ENCODE peak calls at places on chromosomes 2 and 18, in five cellular contexts. Z is IMR-90, U is A549, N is K562, L is GM12878. C is an unnamed sample.
A peak's percentile ranks its signal among the peaks of the same experiment; 100 is the strongest.

GRCh38 chr2:689877-690510 is 12.8 kb upstream of the TMEM18 start:
- DNase-seq in Z (no peak), U (no peak), N (no peak), L (no peak), C (peak; percentile 55)

GRCh38 chr2:149490296-149490695 is 97.3 kb downstream of the MMADHC start:
- DNase-seq in Z (no peak), U (no peak), N (no peak), L (no peak), C (peak; percentile 37)

GRCh38 chr18:48405108-48405507 is 4.1 kb downstream of the ZBTB7C start:
- DNase-seq in Z (peak; percentile 22), U (no peak), N (no peak), L (no peak), C (peak; percentile 33)

GRCh38 chr2:32363588-32363987 is 6.8 kb downstream of the BIRC6 start:
- DNase-seq in Z (no peak), U (no peak), N (no peak), L (no peak), C (no peak)

GRCh38 chr2:230575640-230576324 is 136.9 kb upstream of the CAB39 start:
- DNase-seq in Z (no peak), U (no peak), N (peak; percentile 72), L (no peak), C (no peak)

GRCh38 chr2:177165103-177165583 is 47.5 kb upstream of the HNRNPA3 start:
- DNase-seq in Z (peak; percentile 45), U (no peak), N (no peak), L (peak; percentile 38), C (no peak)

GRCh38 chr2:160737247-160737646 is 243.6 kb upstream of the RBMS1 start:
- DNase-seq in Z (no peak), U (no peak), N (no peak), L (no peak), C (no peak)

GRCh38 chr18:70183441-70183840 is 22.0 kb downstream of the RTTN start:
- DNase-seq in Z (no peak), U (no peak), N (no peak), L (no peak), C (no peak)

GRCh38 chr2:45649457-45649854 is 2.0 kb upstream of the PRKCE start:
- DNase-seq in Z (peak; percentile 13), U (no peak), N (no peak), L (no peak), C (peak; percentile 60)

GRCh38 chr2:64937341-64938230 is 51.6 kb upstream of the SLC1A4 start:
- DNase-seq in Z (no peak), U (no peak), N (no peak), L (peak; percentile 77), C (no peak)

GRCh38 chr2:23525137-23525765 is 140.3 kb downstream of the KLHL29 start:
- DNase-seq in Z (no peak), U (no peak), N (no peak), L (no peak), C (no peak)

GRCh38 chr18:4510709-4511108 is 55.6 kb upstream of the DLGAP1 start:
- DNase-seq in Z (no peak), U (no peak), N (no peak), L (no peak), C (peak; percentile 10)

GRCh38 chr2:8581601-8582041 is 100.2 kb upstream of the ID2 start:
- DNase-seq in Z (no peak), U (no peak), N (no peak), L (no peak), C (no peak)

GRCh38 chr2:55936351-55936750 is 12.8 kb upstream of the EFEMP1 start:
- DNase-seq in Z (peak; percentile 73), U (no peak), N (no peak), L (no peak), C (no peak)
- TF ChIP-seq RFX5 in Z (no peak), U (no peak), N (no peak), L (no peak), C (no peak)

DNA sequence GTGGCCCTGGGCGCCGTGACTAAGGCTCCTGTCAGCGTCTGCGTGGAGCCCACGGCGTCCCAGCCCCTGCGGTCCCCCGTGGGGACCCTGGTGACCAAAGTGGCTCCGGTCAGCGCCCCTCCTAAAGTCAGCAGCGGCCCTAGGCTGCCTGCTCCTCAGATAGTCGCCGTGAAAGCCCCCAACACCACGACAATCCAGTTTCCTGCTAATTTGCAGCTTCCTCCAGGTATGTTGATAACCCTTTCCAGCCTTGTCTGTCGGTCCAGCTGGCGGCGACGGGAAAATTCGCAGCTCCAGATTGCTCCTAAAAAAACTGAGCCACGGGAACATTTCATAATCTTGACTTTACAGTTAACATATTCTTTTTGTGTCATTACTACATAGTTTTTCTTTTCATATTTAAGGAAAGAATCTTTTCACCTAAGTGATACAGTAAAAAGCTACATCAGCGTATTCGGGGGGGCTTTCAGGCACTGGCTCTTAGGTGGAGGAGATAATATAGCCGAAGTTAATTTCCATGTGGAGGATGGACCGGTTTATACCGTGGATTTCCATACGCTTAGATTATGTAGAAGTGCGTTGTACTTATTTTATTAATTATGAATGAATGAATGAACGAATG is 917 bp downstream of the TAF4B start:
- DNase-seq in Z (no peak), U (no peak), N (no peak), L (no peak), C (no peak)
- TF ChIP-seq RCOR1 in Z (no peak), U (no peak), N (no peak), L (no peak), C (no peak)

DNA sequence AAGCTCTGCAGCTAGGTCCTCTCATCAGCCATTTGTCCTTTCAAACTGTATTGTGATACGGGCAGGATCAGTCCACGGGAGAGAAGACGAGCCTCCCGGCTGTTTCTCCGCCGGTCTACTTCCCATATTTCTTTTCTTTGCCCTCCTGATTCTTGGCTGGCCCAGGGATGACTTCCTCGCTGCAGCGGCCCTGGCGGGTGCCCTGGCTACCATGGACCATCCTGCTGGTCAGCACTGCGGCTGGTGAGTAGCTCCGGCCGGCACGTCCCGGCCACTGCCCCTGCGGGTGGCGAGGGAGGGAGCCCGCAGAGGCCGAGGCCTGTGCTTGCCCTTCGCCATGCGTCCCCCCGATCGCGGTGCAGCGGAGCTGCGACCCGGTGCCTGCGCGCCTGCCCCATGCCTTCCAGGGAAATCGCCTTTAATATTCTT is 1.2 kb downstream of the BMPR2 start:
- DNase-seq in Z (peak; percentile 30), U (no peak), N (peak; percentile 17), L (no peak), C (peak; percentile 65)
- TF ChIP-seq RFX5 in Z (no peak), U (no peak), N (no peak), L (no peak), C (no peak)

GRCh38 chr2:173760553-173760952 is 204.6 kb downstream of the SP3 start:
- DNase-seq in Z (peak; percentile 41), U (no peak), N (no peak), L (no peak), C (no peak)
- TF ChIP-seq RCOR1 in Z (no peak), U (no peak), N (no peak), L (no peak), C (no peak)

GRCh38 chr18:55054591-55054990 is 95.3 kb upstream of the CCDC68 start:
- DNase-seq in Z (no peak), U (no peak), N (no peak), L (no peak), C (no peak)

GRCh38 chr18:55048892-55049291 is 89.6 kb upstream of the CCDC68 start:
- DNase-seq in Z (peak; percentile 65), U (peak; percentile 6), N (no peak), L (no peak), C (no peak)

DNA sequence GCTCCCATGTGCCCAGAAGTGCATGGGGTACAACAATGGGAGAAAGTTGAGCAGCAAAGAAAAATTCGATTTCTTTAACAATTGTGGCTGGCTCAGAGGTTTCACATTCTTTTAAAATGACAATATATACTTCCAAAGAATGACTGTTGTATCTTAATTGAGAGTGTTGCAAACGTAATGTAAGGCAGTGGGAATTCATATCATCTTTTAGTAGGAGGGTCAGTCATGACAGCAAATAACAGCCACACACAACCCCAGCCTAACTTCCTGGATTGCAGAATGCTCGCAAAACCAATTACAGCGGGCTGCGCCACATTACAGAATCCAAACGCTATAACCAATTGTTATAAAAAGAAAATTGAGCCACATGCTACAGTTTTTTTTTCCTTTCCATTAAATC is 94.7 kb upstream of the CCDC68 start:
- DNase-seq in Z (peak; percentile 2), U (no peak), N (no peak), L (no peak), C (no peak)
- TF ChIP-seq RFX5 in Z (no peak), U (no peak), N (no peak), L (no peak), C (no peak)

GRCh38 chr2:128714861-128715312 is 396.2 kb upstream of the HS6ST1 start:
- DNase-seq in Z (no peak), U (no peak), N (no peak), L (no peak), C (no peak)

GRCh38 chr2:128716371-128716770 is 397.7 kb upstream of the HS6ST1 start:
- DNase-seq in Z (no peak), U (no peak), N (no peak), L (no peak), C (no peak)

GRCh38 chr2:128715360-128715759 is 396.7 kb upstream of the HS6ST1 start:
- DNase-seq in Z (no peak), U (no peak), N (no peak), L (no peak), C (no peak)

GRCh38 chr2:128710770-128711169 is 392.1 kb upstream of the HS6ST1 start:
- DNase-seq in Z (no peak), U (no peak), N (no peak), L (no peak), C (no peak)

GRCh38 chr2:128714285-128714684 is 395.6 kb upstream of the HS6ST1 start:
- DNase-seq in Z (no peak), U (no peak), N (no peak), L (no peak), C (no peak)
- TF ChIP-seq RCOR1 in Z (no peak), U (no peak), N (no peak), L (no peak), C (no peak)